ENCODE peak calls at places on chromosome 16, in ten cellular contexts. N, A, K, Q, U, M, G, E, X and T are unnamed samples.

GRCh38 chr16:85202631-85203461 is 90.6 kb upstream of the CIBAR2 start:
- DNase-seq in Q (peak; percentile 83), K (peak; percentile 95), G (peak; percentile 60), N (no peak), X (no peak), A (no peak), M (peak; percentile 83), E (no peak), U (no peak), T (no peak)

GRCh38 chr16:50841081-50841886 is 99.4 kb downstream of the CYLD start:
- DNase-seq in U (no peak), G (no peak), Q (peak; percentile 13), N (no peak), E (no peak), A (no peak), X (no peak), K (no peak), M (no peak), T (no peak)

GRCh38 chr16:8958344-8958808 is 5.3 kb downstream of the USP7 start:
- DNase-seq in U (no peak), X (no peak), M (no peak), N (peak; percentile 33), Q (peak; percentile 32), K (peak; percentile 40), E (no peak), A (no peak), G (peak; percentile 39), T (no peak)

GRCh38 chr16:9330036-9330545 is 238.6 kb downstream of the HAPSTR1 start:
- DNase-seq in N (no peak), X (no peak), M (no peak), U (no peak), A (no peak), Q (no peak), E (no peak), K (no peak), G (no peak), T (no peak)

GRCh38 chr16:11328172-11329079 is 16.8 kb upstream of the RMI2 start:
- DNase-seq in G (peak; percentile 79), M (peak; percentile 89), N (peak; percentile 98), U (no peak), A (no peak), X (peak; percentile 57), E (no peak), K (no peak), Q (peak; percentile 81), T (peak; percentile 74)

GRCh38 chr16:80347900-80348299 is 192.9 kb upstream of the DYNLRB2 start:
- DNase-seq in U (no peak), K (no peak), Q (no peak), E (peak; percentile 37), A (peak; percentile 31), X (no peak), G (no peak), M (no peak), N (no peak), T (no peak)

GRCh38 chr16:1135459-1135825 is 17.5 kb upstream of the CACNA1H start:
- DNase-seq in X (no peak), K (no peak), U (no peak), N (no peak), M (no peak), G (no peak), E (no peak), Q (no peak), A (no peak), T (no peak)

GRCh38 chr16:35565626-35566025 is 2106.2 kb downstream of the TP53TG3F start:
- DNase-seq in G (no peak), A (no peak), Q (no peak), U (no peak), N (no peak), M (no peak), K (no peak), X (no peak), E (no peak), T (no peak)

GRCh38 chr16:25012525-25012991 is 2.6 kb downstream of the ARHGAP17 start:
- DNase-seq in A (no peak), M (no peak), E (no peak), X (no peak), Q (no peak), G (peak; percentile 94), N (no peak), U (no peak), K (no peak), T (peak; percentile 74)

GRCh38 chr16:85019659-85020245 is 7.8 kb upstream of the KIAA0513 start:
- DNase-seq in G (no peak), Q (no peak), K (no peak), M (no peak), X (no peak), E (no peak), A (peak; percentile 69), U (no peak), N (no peak), T (no peak)

GRCh38 chr16:19940195-19940594 is 55.5 kb upstream of the GPRC5B start:
- DNase-seq in X (no peak), G (no peak), U (no peak), Q (no peak), E (no peak), A (no peak), M (no peak), N (no peak), K (peak; percentile 23), T (no peak)

GRCh38 chr16:73031155-73031866 is 16.6 kb downstream of the ZFHX3 start:
- DNase-seq in A (no peak), M (no peak), E (no peak), N (no peak), K (no peak), X (no peak), G (peak; percentile 57), U (no peak), Q (no peak), T (no peak)
- TF ChIP-seq CTCF in A (no peak), M (peak; percentile 49), E (no peak), N (no peak), K (peak; percentile 41), X (no peak), G (peak; percentile 56), U (no peak), Q (peak; percentile 39), T (no peak)

DNA sequence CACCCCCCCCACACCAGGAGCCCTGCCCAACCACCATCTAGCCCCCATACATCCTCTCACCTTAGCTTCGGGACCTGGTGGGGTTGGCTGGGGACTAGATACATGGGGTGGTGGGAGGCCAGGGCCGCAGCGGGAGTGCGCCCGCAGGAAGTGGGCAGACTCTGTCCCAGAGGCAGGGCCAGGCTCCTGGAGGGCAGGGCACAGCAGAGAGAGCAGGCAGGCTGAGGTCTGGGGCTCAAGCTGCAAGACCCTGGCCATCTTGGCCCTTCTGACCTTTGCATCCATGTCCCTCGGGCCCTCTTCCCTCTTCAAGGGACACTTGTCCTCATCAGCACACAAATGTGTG is 2.7 kb downstream of the ENKD1 start:
- DNase-seq in E (no peak), Q (no peak), K (no peak), U (no peak), X (no peak), A (no peak), N (no peak), M (no peak), G (no peak), T (no peak)
- TF ChIP-seq CTCF in E (no peak), Q (no peak), K (no peak), U (no peak), X (no peak), A (no peak), N (no peak), M (no peak), G (no peak), T (no peak)

GRCh38 chr16:52676951-52677350 is 130.0 kb upstream of the TOX3 start:
- DNase-seq in M (no peak), A (no peak), U (no peak), X (no peak), E (no peak), N (no peak), K (no peak), G (no peak), Q (no peak), T (peak; percentile 9)

GRCh38 chr16:52671560-52671959 is 124.6 kb upstream of the TOX3 start:
- DNase-seq in K (no peak), G (no peak), N (no peak), E (no peak), Q (no peak), U (no peak), M (no peak), X (no peak), A (no peak), T (no peak)

GRCh38 chr16:52680993-52681392 is 134.1 kb upstream of the TOX3 start:
- DNase-seq in A (no peak), N (no peak), U (no peak), G (no peak), E (no peak), Q (no peak), X (no peak), K (no peak), M (no peak), T (no peak)

DNA sequence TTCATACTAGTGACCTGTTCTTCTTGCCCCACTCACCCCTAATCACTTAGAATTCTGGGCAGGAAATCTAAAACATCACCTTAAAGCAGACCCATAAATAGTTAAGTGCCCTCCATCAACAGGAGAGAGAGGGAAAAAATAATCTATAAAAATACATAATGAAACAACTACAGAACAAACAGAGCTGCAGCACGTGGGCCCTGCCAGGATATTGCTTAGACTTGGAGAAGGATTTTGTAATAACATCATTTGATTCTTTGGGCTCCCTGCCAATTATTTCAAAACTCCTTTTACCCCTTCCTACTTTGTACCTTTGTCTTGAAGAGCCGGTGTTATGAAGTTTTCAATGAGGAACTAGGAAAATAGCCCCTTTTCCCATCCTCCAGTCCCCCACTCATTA is 130.5 kb upstream of the TOX3 start:
- DNase-seq in X (no peak), M (no peak), Q (no peak), A (no peak), K (no peak), E (no peak), N (no peak), U (no peak), G (no peak), T (no peak)
- TF ChIP-seq CTCF in X (no peak), M (no peak), Q (no peak), A (no peak), K (no peak), E (no peak), N (no peak), U (no peak), G (no peak), T (no peak)

DNA sequence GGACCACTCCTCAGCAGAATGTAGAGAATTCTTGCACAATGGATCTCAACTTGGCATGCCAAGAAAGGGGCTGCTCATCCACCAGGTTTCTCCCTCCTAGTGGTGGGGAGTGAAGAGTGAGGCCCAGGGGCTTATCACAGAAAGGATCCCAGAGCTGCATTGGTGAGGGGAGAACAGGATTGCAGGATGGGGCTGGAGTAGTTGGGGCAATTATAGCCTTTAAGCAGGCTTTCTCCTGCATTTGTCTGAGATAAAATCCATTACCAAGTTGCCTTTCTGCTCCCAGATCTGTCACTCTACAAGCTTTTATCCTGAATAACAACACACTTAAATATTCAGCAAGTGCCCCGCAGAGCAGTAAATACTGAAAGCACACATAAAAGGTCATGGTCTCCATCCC is 130.8 kb upstream of the CES5A start:
- DNase-seq in N (no peak), E (no peak), X (no peak), A (no peak), U (no peak), Q (no peak), K (no peak), G (no peak), M (no peak), T (no peak)
- TF ChIP-seq CTCF in N (no peak), E (no peak), X (no peak), A (no peak), U (no peak), Q (no peak), K (peak; percentile 12), G (no peak), M (no peak), T (no peak)